ENCODE peak calls at places on chromosomes 4 and X, in eight cellular contexts. B is anterior cingulate cortex; U is activated CD4-positive, alpha-beta memory T cell treated with anti-CD3 and anti-CD28 coated beads for 36 hours; I is fibroblast of lung; S is stimulated activated CD4-positive, alpha-beta T cell treated with anti-CD3 and anti-CD28 coated beads, Interleukin-4, amount 100 ng/mL, for 48 hours; E is stimulated activated CD8-positive, alpha-beta memory T cell treated with anti-CD3 and anti-CD28 coated beads, Interleukin-7, amount 100 ng/mL, for 4 hours; Q is activated CD4-positive, alpha-beta T cell treated with anti-CD3 and anti-CD28 coated beads for 1 hour; F is activated T-cell treated with anti-CD3 and anti-CD28 coated beads, Interleukin-2, amount 50 U/mL, for 4 hours. G is an unnamed sample.

GRCh38 chr4:65918217-65918616 is 247.9 kb upstream of the EPHA5 start:
- DNase-seq in B (no peak), U (no peak), I (no peak), S (no peak), E (no peak), Q (no peak), F (no peak), G (no peak)

GRCh38 chrX:94743478-94743877 is 1069.5 kb downstream of the FAM133A start:
- DNase-seq in B (no peak), U (no peak), I (no peak), S (no peak), E (no peak), Q (no peak), F (no peak), G (no peak)

GRCh38 chr4:26325191-26325590 is 4.4 kb downstream of the RBPJ start:
- DNase-seq in B (no peak), U (no peak), I (peak), S (no peak), E (peak), Q (no peak), F (no peak), G (peak)

GRCh38 chr4:16294455-16294854 is 68.2 kb upstream of the TAPT1 start:
- DNase-seq in B (no peak), U (no peak), I (no peak), S (no peak), E (no peak), Q (no peak), F (no peak), G (no peak)

GRCh38 chr4:98664959-98665358 is 6.5 kb upstream of the TSPAN5 start:
- DNase-seq in B (no peak), U (no peak), I (no peak), S (no peak), E (no peak), Q (no peak), F (no peak), G (no peak)

GRCh38 chrX:10052906-10053625 is 85.9 kb downstream of the CLDN34 start:
- DNase-seq in B (peak), U (no peak), I (no peak), S (no peak), E (no peak), Q (no peak), F (no peak), G (no peak)

GRCh38 chr4:148030486-148030885 is 298.6 kb downstream of the ARHGAP10 start:
- DNase-seq in B (no peak), U (no peak), I (peak), S (no peak), E (no peak), Q (no peak), F (no peak), G (peak)

GRCh38 chr4:61443813-61444510 is 243.8 kb downstream of the ADGRL3 start:
- DNase-seq in B (no peak), U (no peak), I (peak), S (no peak), E (no peak), Q (no peak), F (no peak), G (no peak)

GRCh38 chr4:10529256-10529890 is 72.1 kb upstream of the ZNF518B start:
- DNase-seq in B (no peak), U (no peak), I (no peak), S (no peak), E (no peak), Q (no peak), F (no peak), G (no peak)

GRCh38 chr4:76090241-76090691 is 15.8 kb downstream of the ART3 start:
- DNase-seq in B (no peak), U (no peak), I (peak), S (no peak), E (no peak), Q (no peak), F (no peak), G (peak)

G was measured in fibroblast of the conjunctiva.